ENCODE peak calls at places on chromosomes 6 and 20, in seven cellular contexts. One of them, this sample, is unnamed.
A peak's percentile ranks its signal among the peaks of the same experiment; 100 is the strongest.

GRCh38 chr6:12030993-12031550 is 19.0 kb downstream of the HIVEP1 start:
- DNase-seq in GM23248: no peak
- DNase-seq in brain microvascular endothelial cell: no peak
- DNase-seq in CD4-positive, alpha-beta T cell: no peak
- DNase-seq in GM06990: no peak
- DNase-seq in heart right ventricle: no peak
- DNase-seq in lung: no peak
- DNase-seq in this sample: no peak

GRCh38 chr20:56400001-56400640 is 7.7 kb downstream of the CSTF1 start:
- DNase-seq in GM23248: peak; percentile 84
- DNase-seq in brain microvascular endothelial cell: peak; percentile 77
- DNase-seq in CD4-positive, alpha-beta T cell: peak; percentile 49
- DNase-seq in GM06990: peak; percentile 11
- DNase-seq in heart right ventricle: peak; percentile 71
- DNase-seq in lung: peak; percentile 52
- DNase-seq in this sample: peak; percentile 44

GRCh38 chr6:149560736-149561135 is 5.4 kb upstream of the GINM1 start:
- DNase-seq in GM23248: peak; percentile 39
- DNase-seq in brain microvascular endothelial cell: peak; percentile 12
- DNase-seq in CD4-positive, alpha-beta T cell: no peak
- DNase-seq in GM06990: no peak
- DNase-seq in heart right ventricle: no peak
- DNase-seq in lung: no peak
- DNase-seq in this sample: no peak

GRCh38 chr6:21479140-21479539 is 114.4 kb upstream of the SOX4 start:
- DNase-seq in GM23248: peak; percentile 29
- DNase-seq in brain microvascular endothelial cell: peak; percentile 34
- DNase-seq in CD4-positive, alpha-beta T cell: no peak
- DNase-seq in GM06990: no peak
- DNase-seq in heart right ventricle: peak; percentile 18
- DNase-seq in lung: no peak
- DNase-seq in this sample: no peak

GRCh38 chr6:44266347-44266746 is 996 bp upstream of the NFKBIE start:
- DNase-seq in GM23248: no peak
- DNase-seq in brain microvascular endothelial cell: no peak
- DNase-seq in CD4-positive, alpha-beta T cell: no peak
- DNase-seq in GM06990: no peak
- DNase-seq in heart right ventricle: no peak
- DNase-seq in lung: no peak
- DNase-seq in this sample: no peak

GRCh38 chr6:166173292-166173951 is 5.8 kb upstream of the TBXT start:
- DNase-seq in GM23248: no peak
- DNase-seq in brain microvascular endothelial cell: no peak
- DNase-seq in CD4-positive, alpha-beta T cell: no peak
- DNase-seq in GM06990: no peak
- DNase-seq in heart right ventricle: no peak
- DNase-seq in lung: peak; percentile 56
- DNase-seq in this sample: peak; percentile 40

GRCh38 chr6:9250852-9251251 is 815.5 kb upstream of the SLC35B3 start:
- DNase-seq in GM23248: peak; percentile 41
- DNase-seq in brain microvascular endothelial cell: peak; percentile 35
- DNase-seq in CD4-positive, alpha-beta T cell: no peak
- DNase-seq in GM06990: no peak
- DNase-seq in heart right ventricle: peak; percentile 11
- DNase-seq in lung: no peak
- DNase-seq in this sample: peak; percentile 57

GRCh38 chr20:59776059-59776603 is 157.3 kb downstream of the SYCP2 start:
- DNase-seq in GM23248: no peak
- DNase-seq in brain microvascular endothelial cell: no peak
- DNase-seq in CD4-positive, alpha-beta T cell: no peak
- DNase-seq in GM06990: no peak
- DNase-seq in heart right ventricle: no peak
- DNase-seq in lung: no peak
- DNase-seq in this sample: peak; percentile 14

GRCh38 chr6:157561037-157561790 is 180.2 kb downstream of the ZDHHC14 start:
- DNase-seq in GM23248: no peak
- DNase-seq in brain microvascular endothelial cell: no peak
- DNase-seq in CD4-positive, alpha-beta T cell: no peak
- DNase-seq in GM06990: peak; percentile 67
- DNase-seq in heart right ventricle: no peak
- DNase-seq in lung: no peak
- DNase-seq in this sample: no peak

GRCh38 chr20:24735263-24735662 is 213.8 kb upstream of the CST7 start:
- DNase-seq in GM23248: no peak
- DNase-seq in brain microvascular endothelial cell: no peak
- DNase-seq in CD4-positive, alpha-beta T cell: no peak
- DNase-seq in GM06990: no peak
- DNase-seq in heart right ventricle: no peak
- DNase-seq in lung: peak; percentile 23
- DNase-seq in this sample: no peak

GRCh38 chr6:164069352-164070022 is 655.0 kb downstream of the QKI start:
- DNase-seq in GM23248: no peak
- DNase-seq in brain microvascular endothelial cell: peak; percentile 23
- DNase-seq in CD4-positive, alpha-beta T cell: no peak
- DNase-seq in GM06990: no peak
- DNase-seq in heart right ventricle: peak; percentile 87
- DNase-seq in lung: peak; percentile 39
- DNase-seq in this sample: no peak

GRCh38 chr6:17393335-17394191 is at the start of gene CAP2:
- DNase-seq in GM23248: peak; percentile 73
- DNase-seq in brain microvascular endothelial cell: peak; percentile 55
- DNase-seq in CD4-positive, alpha-beta T cell: no peak
- DNase-seq in GM06990: no peak
- DNase-seq in heart right ventricle: peak; percentile 76
- DNase-seq in lung: peak; percentile 58
- DNase-seq in this sample: peak; percentile 28

GRCh38 chr6:46011241-46012085 is 4.2 kb downstream of the CLIC5 start:
- DNase-seq in GM23248: no peak
- DNase-seq in brain microvascular endothelial cell: peak; percentile 45
- DNase-seq in CD4-positive, alpha-beta T cell: peak; percentile 50
- DNase-seq in GM06990: peak; percentile 41
- DNase-seq in heart right ventricle: no peak
- DNase-seq in lung: no peak
- DNase-seq in this sample: peak; percentile 30

GRCh38 chr6:76708641-76709331 is 636.3 kb upstream of the IMPG1 start:
- DNase-seq in GM23248: peak; percentile 18
- DNase-seq in brain microvascular endothelial cell: no peak
- DNase-seq in CD4-positive, alpha-beta T cell: no peak
- DNase-seq in GM06990: no peak
- DNase-seq in heart right ventricle: no peak
- DNase-seq in lung: no peak
- DNase-seq in this sample: no peak

GRCh38 chr6:152246554-152247337 is 390.4 kb downstream of the SYNE1 start:
- DNase-seq in GM23248: peak; percentile 35
- DNase-seq in brain microvascular endothelial cell: peak; percentile 13
- DNase-seq in CD4-positive, alpha-beta T cell: no peak
- DNase-seq in GM06990: no peak
- DNase-seq in heart right ventricle: peak; percentile 42
- DNase-seq in lung: no peak
- DNase-seq in this sample: no peak

GRCh38 chr6:165458134-165458533 is 148.7 kb upstream of the C6orf118 start:
- DNase-seq in GM23248: no peak
- DNase-seq in brain microvascular endothelial cell: no peak
- DNase-seq in CD4-positive, alpha-beta T cell: no peak
- DNase-seq in GM06990: no peak
- DNase-seq in heart right ventricle: no peak
- DNase-seq in lung: no peak
- DNase-seq in this sample: no peak

GRCh38 chr6:8462169-8462568 is 26.8 kb upstream of the SLC35B3 start:
- DNase-seq in GM23248: no peak
- DNase-seq in brain microvascular endothelial cell: no peak
- DNase-seq in CD4-positive, alpha-beta T cell: no peak
- DNase-seq in GM06990: no peak
- DNase-seq in heart right ventricle: no peak
- DNase-seq in lung: no peak
- DNase-seq in this sample: no peak

GRCh38 chr20:38406476-38406875 is 28.7 kb downstream of the SNHG17 start:
- DNase-seq in GM23248: no peak
- DNase-seq in brain microvascular endothelial cell: no peak
- DNase-seq in CD4-positive, alpha-beta T cell: no peak
- DNase-seq in GM06990: no peak
- DNase-seq in heart right ventricle: no peak
- DNase-seq in lung: no peak
- DNase-seq in this sample: peak; percentile 11

GRCh38 chr20:856361-856775 is 22.9 kb downstream of the FAM110A start:
- DNase-seq in GM23248: peak; percentile 93
- DNase-seq in brain microvascular endothelial cell: peak; percentile 22
- DNase-seq in CD4-positive, alpha-beta T cell: peak; percentile 31
- DNase-seq in GM06990: no peak
- DNase-seq in heart right ventricle: no peak
- DNase-seq in lung: no peak
- DNase-seq in this sample: no peak

DNA sequence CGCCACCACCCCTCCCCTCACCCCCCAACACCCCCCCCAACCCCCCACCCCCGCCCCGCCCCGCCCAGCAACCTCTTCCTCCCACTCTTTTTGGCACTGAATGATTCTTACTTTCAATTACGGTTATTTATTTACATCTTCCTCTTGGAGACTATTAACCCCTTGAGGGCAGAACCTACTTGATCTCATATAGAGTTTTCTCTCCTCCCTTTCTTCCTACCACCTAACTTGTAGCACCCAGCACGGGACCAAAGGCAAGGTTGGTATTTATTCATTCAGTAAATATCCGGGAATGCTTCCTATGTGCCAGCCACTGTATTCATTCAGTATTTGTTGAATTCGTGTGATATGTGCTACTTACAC is 1.2 kb upstream of the CNKSR3 start:
- DNase-seq in GM23248: peak; percentile 14
- DNase-seq in brain microvascular endothelial cell: no peak
- DNase-seq in CD4-positive, alpha-beta T cell: no peak
- DNase-seq in GM06990: no peak
- DNase-seq in heart right ventricle: no peak
- DNase-seq in lung: no peak
- DNase-seq in this sample: no peak
- H3K27me3 ChIP-seq in GM23248: no peaks in the 10 kb centered on the region
- H3K27me3 ChIP-seq in brain microvascular endothelial cell: no peaks in the 10 kb centered on the region
- H3K27me3 ChIP-seq in CD4-positive, alpha-beta T cell: peaks cover 31% of the 10 kb centered on the region
- H3K27me3 ChIP-seq in GM06990: peaks cover 1% of the 10 kb centered on the region
- H3K27me3 ChIP-seq in heart right ventricle: peaks cover 28% of the 10 kb centered on the region
- H3K27me3 ChIP-seq in lung: no peaks in the 10 kb centered on the region
- H3K27me3 ChIP-seq in this sample: peaks cover 17% of the 10 kb centered on the region

GRCh38 chr6:32842021-32842650 is 1.7 kb downstream of the PSMB8 start:
- DNase-seq in GM23248: no peak
- DNase-seq in brain microvascular endothelial cell: no peak
- DNase-seq in CD4-positive, alpha-beta T cell: no peak
- DNase-seq in GM06990: no peak
- DNase-seq in heart right ventricle: no peak
- DNase-seq in lung: no peak
- DNase-seq in this sample: no peak
- H3K27me3 ChIP-seq in GM23248: no peaks in the 10 kb centered on the region
- H3K27me3 ChIP-seq in brain microvascular endothelial cell: no peaks in the 10 kb centered on the region
- H3K27me3 ChIP-seq in CD4-positive, alpha-beta T cell: no peaks in the 10 kb centered on the region
- H3K27me3 ChIP-seq in GM06990: no peaks in the 10 kb centered on the region
- H3K27me3 ChIP-seq in heart right ventricle: no peaks in the 10 kb centered on the region
- H3K27me3 ChIP-seq in lung: no peaks in the 10 kb centered on the region
- H3K27me3 ChIP-seq in this sample: no peaks in the 10 kb centered on the region

DNA sequence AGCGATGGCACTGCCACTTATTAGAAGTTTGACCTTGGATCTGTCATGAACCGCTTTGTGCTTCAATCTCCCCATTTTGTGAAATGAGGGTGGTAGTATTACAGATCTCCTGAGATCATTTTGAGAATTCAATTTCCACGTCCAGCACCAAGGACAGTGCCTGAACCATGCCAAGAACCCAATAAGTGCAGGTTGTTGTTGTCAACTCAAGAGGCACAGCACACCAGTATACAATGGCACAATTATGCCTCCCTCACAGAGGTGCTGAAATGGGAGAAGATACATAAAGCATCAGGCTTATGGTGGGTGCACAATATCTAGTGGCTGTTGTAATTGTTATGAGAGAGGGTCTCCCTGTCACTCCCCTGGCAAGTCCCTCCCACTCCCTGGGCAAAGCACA is 78.8 kb downstream of the CDH22 start:
- DNase-seq in GM23248: peak; percentile 12
- DNase-seq in brain microvascular endothelial cell: no peak
- DNase-seq in CD4-positive, alpha-beta T cell: no peak
- DNase-seq in GM06990: no peak
- DNase-seq in heart right ventricle: no peak
- DNase-seq in lung: no peak
- DNase-seq in this sample: no peak
- H3K27me3 ChIP-seq in GM23248: no peaks in the 10 kb centered on the region
- H3K27me3 ChIP-seq in brain microvascular endothelial cell: peaks cover 2% of the 10 kb centered on the region
- H3K27me3 ChIP-seq in CD4-positive, alpha-beta T cell: peaks cover 23% of the 10 kb centered on the region
- H3K27me3 ChIP-seq in GM06990: no peaks in the 10 kb centered on the region
- H3K27me3 ChIP-seq in heart right ventricle: peaks cover 44% of the 10 kb centered on the region
- H3K27me3 ChIP-seq in lung: peaks cover 4% of the 10 kb centered on the region
- H3K27me3 ChIP-seq in this sample: peaks cover 77% of the 10 kb centered on the region

GRCh38 chr20:54037525-54037924 is 32.9 kb downstream of the BCAS1 start:
- DNase-seq in GM23248: no peak
- DNase-seq in brain microvascular endothelial cell: no peak
- DNase-seq in CD4-positive, alpha-beta T cell: no peak
- DNase-seq in GM06990: no peak
- DNase-seq in heart right ventricle: no peak
- DNase-seq in lung: no peak
- DNase-seq in this sample: no peak

GRCh38 chr20:54041336-54041735 is 29.1 kb downstream of the BCAS1 start:
- DNase-seq in GM23248: no peak
- DNase-seq in brain microvascular endothelial cell: no peak
- DNase-seq in CD4-positive, alpha-beta T cell: no peak
- DNase-seq in GM06990: no peak
- DNase-seq in heart right ventricle: no peak
- DNase-seq in lung: no peak
- DNase-seq in this sample: no peak

GRCh38 chr20:54042021-54042420 is 28.4 kb downstream of the BCAS1 start:
- DNase-seq in GM23248: no peak
- DNase-seq in brain microvascular endothelial cell: no peak
- DNase-seq in CD4-positive, alpha-beta T cell: no peak
- DNase-seq in GM06990: no peak
- DNase-seq in heart right ventricle: no peak
- DNase-seq in lung: no peak
- DNase-seq in this sample: no peak

GRCh38 chr20:54043044-54043967 is 27.1 kb downstream of the BCAS1 start:
- DNase-seq in GM23248: peak; percentile 73
- DNase-seq in brain microvascular endothelial cell: no peak
- DNase-seq in CD4-positive, alpha-beta T cell: no peak
- DNase-seq in GM06990: no peak
- DNase-seq in heart right ventricle: no peak
- DNase-seq in lung: no peak
- DNase-seq in this sample: no peak

DNA sequence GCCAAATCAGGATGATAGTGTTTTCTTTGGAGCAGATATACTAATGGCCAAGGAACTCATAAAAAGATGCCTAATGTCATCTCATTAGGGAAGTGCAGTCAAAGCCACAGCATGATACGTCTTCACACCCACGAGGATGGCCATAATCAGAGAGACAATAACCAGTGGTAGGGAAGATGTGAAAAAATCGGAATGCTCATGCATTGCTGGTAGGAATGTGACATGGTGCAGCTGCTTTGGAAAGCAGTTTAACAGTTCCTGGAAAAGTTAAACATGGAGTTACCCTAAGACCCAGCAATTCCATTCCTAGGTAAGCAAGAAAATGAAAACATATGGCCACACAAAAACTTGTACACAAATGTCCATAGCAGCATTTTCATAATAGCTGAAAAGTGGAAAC is 29.9 kb downstream of the BCAS1 start:
- DNase-seq in GM23248: no peak
- DNase-seq in brain microvascular endothelial cell: no peak
- DNase-seq in CD4-positive, alpha-beta T cell: no peak
- DNase-seq in GM06990: no peak
- DNase-seq in heart right ventricle: no peak
- DNase-seq in lung: no peak
- DNase-seq in this sample: no peak
- H3K27me3 ChIP-seq in GM23248: no peaks in the 10 kb centered on the region
- H3K27me3 ChIP-seq in brain microvascular endothelial cell: no peaks in the 10 kb centered on the region
- H3K27me3 ChIP-seq in CD4-positive, alpha-beta T cell: no peaks in the 10 kb centered on the region
- H3K27me3 ChIP-seq in GM06990: no peaks in the 10 kb centered on the region
- H3K27me3 ChIP-seq in heart right ventricle: no peaks in the 10 kb centered on the region
- H3K27me3 ChIP-seq in lung: no peaks in the 10 kb centered on the region
- H3K27me3 ChIP-seq in this sample: no peaks in the 10 kb centered on the region

This sample was measured in stomach.